ENCODE peak calls at places on chromosomes 4 and X, in six cellular contexts. C, V, M, X, F and H are unnamed samples.

GRCh38 chrX:13716905-13717304 is 17.5 kb downstream of the TRAPPC2 start:
- DNase-seq in M (no peak), F (no peak), C (no peak), X (no peak), V (no peak), H (peak)

GRCh38 chrX:997631-998137 is 214.8 kb downstream of the CRLF2 start:
- DNase-seq in X (no peak), V (no peak), F (no peak), M (no peak), C (no peak), H (no peak)

GRCh38 chr4:87679449-87680169 is 29.5 kb downstream of the DMP1 start:
- DNase-seq in C (no peak), V (no peak), F (peak), M (peak), X (no peak), H (peak)

GRCh38 chr4:1609901-1610790 is 74.0 kb downstream of the FAM53A start:
- DNase-seq in X (no peak), C (no peak), V (no peak), M (no peak), F (no peak), H (no peak)

GRCh38 chr4:40121515-40121914 is 64.9 kb downstream of the N4BP2 start:
- DNase-seq in C (peak), F (peak), M (peak), X (no peak), V (no peak), H (peak)

GRCh38 chr4:145414224-145414623 is 67.4 kb upstream of the SMAD1 start:
- DNase-seq in V (no peak), X (no peak), F (no peak), M (no peak), C (no peak), H (no peak)

GRCh38 chr4:145564540-145564939 is 54.6 kb upstream of the MMAA start:
- DNase-seq in F (no peak), C (no peak), X (no peak), V (no peak), M (no peak), H (no peak)

GRCh38 chrX:46626566-46626965 is 53.0 kb downstream of the CHST7 start:
- DNase-seq in X (no peak), F (no peak), C (peak), M (no peak), V (no peak), H (no peak)

GRCh38 chr4:4438891-4439290 is 52.0 kb downstream of the NSG1 start:
- DNase-seq in C (no peak), F (no peak), X (no peak), V (no peak), M (no peak), H (no peak)

GRCh38 chr4:102449751-102450352 is 51.3 kb upstream of the NFKB1 start:
- DNase-seq in M (peak), F (peak), V (no peak), C (no peak), X (no peak), H (peak)

GRCh38 chrX:104253567-104254441 is 929 bp downstream of the ESX1 start:
- DNase-seq in V (no peak), C (no peak), F (no peak), M (no peak), X (no peak), H (peak)

GRCh38 chr4:84678976-84679744 is 96.2 kb downstream of the CDS1 start:
- DNase-seq in M (no peak), F (no peak), X (no peak), V (no peak), C (no peak), H (no peak)

GRCh38 chr4:1869530-1870327 is 1.5 kb upstream of the NSD2 start:
- DNase-seq in C (no peak), F (no peak), V (no peak), X (no peak), M (no peak), H (no peak)

GRCh38 chr4:24547979-24548378 is 36.4 kb downstream of the DHX15 start:
- DNase-seq in V (no peak), C (no peak), M (no peak), F (no peak), X (no peak), H (no peak)

GRCh38 chr4:15238720-15239119 is 189.1 kb upstream of the C1QTNF7 start:
- DNase-seq in C (peak), F (peak), X (no peak), V (no peak), M (peak), H (peak)

GRCh38 chr4:3047464-3048286 is 26.7 kb downstream of the HTT-AS start:
- DNase-seq in F (peak), X (peak), V (peak), C (no peak), M (no peak), H (peak)

GRCh38 chr4:11505225-11505971 is 76.7 kb upstream of the HS3ST1 start:
- DNase-seq in M (no peak), V (no peak), X (no peak), C (no peak), F (no peak), H (no peak)

GRCh38 chr4:174388744-174389143 is 105.0 kb downstream of the CEP44 start:
- DNase-seq in C (no peak), X (no peak), F (no peak), M (no peak), V (no peak), H (no peak)

GRCh38 chr4:26891054-26891453 is 30.4 kb downstream of the STIM2 start:
- DNase-seq in V (no peak), M (no peak), F (no peak), X (no peak), C (no peak), H (no peak)

GRCh38 chrX:135434258-135435138 is 12.8 kb downstream of the SMIM10L2A start:
- DNase-seq in M (no peak), C (no peak), X (no peak), F (no peak), V (no peak), H (no peak)